ENCODE peak calls at places on chromosomes 4 and X, in nine cellular contexts. One of them, this sample, is unnamed.

GRCh38 chrX:45767021-45767491 is 566.4 kb upstream of the DIPK2B start:
- DNase-seq in esophagus squamous epithelium: no peak
- DNase-seq in body of pancreas: no peak
- DNase-seq in CD8-positive, alpha-beta memory T cell: no peak
- DNase-seq in T-helper 2 cell: no peak
- DNase-seq in H4: peak; percentile 34
- DNase-seq in OCI-LY7: no peak
- DNase-seq in putamen: no peak
- DNase-seq in hypothalamus: no peak
- DNase-seq in this sample: peak; percentile 63

GRCh38 chr4:2962099-2962455 is 1.1 kb downstream of the NOP14 start:
- DNase-seq in T-helper 2 cell: peak; percentile 88
- DNase-seq in putamen: no peak
- DNase-seq in esophagus squamous epithelium: no peak
- DNase-seq in H4: no peak
- DNase-seq in hypothalamus: no peak
- DNase-seq in body of pancreas: no peak
- DNase-seq in CD8-positive, alpha-beta memory T cell: no peak
- DNase-seq in OCI-LY7: peak; percentile 82
- DNase-seq in this sample: peak; percentile 67

GRCh38 chr4:6359536-6360308 is 90.1 kb downstream of the WFS1 start:
- DNase-seq in body of pancreas: no peak
- DNase-seq in OCI-LY7: no peak
- DNase-seq in putamen: no peak
- DNase-seq in H4: no peak
- DNase-seq in T-helper 2 cell: no peak
- DNase-seq in CD8-positive, alpha-beta memory T cell: no peak
- DNase-seq in hypothalamus: no peak
- DNase-seq in esophagus squamous epithelium: no peak
- DNase-seq in this sample: no peak

GRCh38 chr4:3442959-3443749 is 1.4 kb downstream of the HGFAC start:
- DNase-seq in OCI-LY7: peak; percentile 70
- DNase-seq in hypothalamus: peak; percentile 16
- DNase-seq in H4: peak; percentile 38
- DNase-seq in CD8-positive, alpha-beta memory T cell: peak; percentile 61
- DNase-seq in esophagus squamous epithelium: no peak
- DNase-seq in T-helper 2 cell: peak; percentile 67
- DNase-seq in body of pancreas: peak; percentile 57
- DNase-seq in putamen: no peak
- DNase-seq in this sample: peak; percentile 74

GRCh38 chr4:54139332-54139731 is 39.4 kb downstream of the GSX2 start:
- DNase-seq in T-helper 2 cell: no peak
- DNase-seq in CD8-positive, alpha-beta memory T cell: no peak
- DNase-seq in body of pancreas: no peak
- DNase-seq in putamen: no peak
- DNase-seq in OCI-LY7: no peak
- DNase-seq in H4: no peak
- DNase-seq in esophagus squamous epithelium: no peak
- DNase-seq in hypothalamus: no peak
- DNase-seq in this sample: no peak

GRCh38 chrX:109537324-109537665 is 651 bp downstream of the NXT2 start:
- DNase-seq in CD8-positive, alpha-beta memory T cell: no peak
- DNase-seq in OCI-LY7: no peak
- DNase-seq in T-helper 2 cell: no peak
- DNase-seq in esophagus squamous epithelium: no peak
- DNase-seq in H4: peak; percentile 29
- DNase-seq in hypothalamus: no peak
- DNase-seq in body of pancreas: peak; percentile 60
- DNase-seq in putamen: no peak
- DNase-seq in this sample: no peak

GRCh38 chrX:37745354-37745753 is 34.5 kb upstream of the CYBB start:
- DNase-seq in putamen: no peak
- DNase-seq in esophagus squamous epithelium: no peak
- DNase-seq in CD8-positive, alpha-beta memory T cell: peak; percentile 62
- DNase-seq in hypothalamus: peak; percentile 18
- DNase-seq in H4: peak; percentile 61
- DNase-seq in OCI-LY7: peak; percentile 83
- DNase-seq in body of pancreas: peak; percentile 65
- DNase-seq in T-helper 2 cell: peak; percentile 73
- DNase-seq in this sample: peak; percentile 84

GRCh38 chrX:20487227-20487626 is 220.5 kb upstream of the RPS6KA3 start:
- DNase-seq in hypothalamus: no peak
- DNase-seq in esophagus squamous epithelium: no peak
- DNase-seq in body of pancreas: no peak
- DNase-seq in CD8-positive, alpha-beta memory T cell: no peak
- DNase-seq in T-helper 2 cell: no peak
- DNase-seq in H4: no peak
- DNase-seq in OCI-LY7: no peak
- DNase-seq in putamen: peak; percentile 15
- DNase-seq in this sample: no peak

GRCh38 chr4:91502365-91502764 is 801.4 kb upstream of the GRID2 start:
- DNase-seq in OCI-LY7: no peak
- DNase-seq in hypothalamus: no peak
- DNase-seq in putamen: no peak
- DNase-seq in T-helper 2 cell: no peak
- DNase-seq in CD8-positive, alpha-beta memory T cell: no peak
- DNase-seq in body of pancreas: no peak
- DNase-seq in esophagus squamous epithelium: no peak
- DNase-seq in H4: peak; percentile 32
- DNase-seq in this sample: no peak

GRCh38 chr4:27463816-27464215 is 603.2 kb downstream of the STIM2 start:
- DNase-seq in H4: peak; percentile 26
- DNase-seq in hypothalamus: no peak
- DNase-seq in T-helper 2 cell: no peak
- DNase-seq in esophagus squamous epithelium: no peak
- DNase-seq in CD8-positive, alpha-beta memory T cell: no peak
- DNase-seq in OCI-LY7: no peak
- DNase-seq in body of pancreas: no peak
- DNase-seq in putamen: no peak
- DNase-seq in this sample: no peak

GRCh38 chrX:140525448-140525847 is 20.6 kb upstream of the SOX3 start:
- DNase-seq in T-helper 2 cell: no peak
- DNase-seq in OCI-LY7: no peak
- DNase-seq in esophagus squamous epithelium: no peak
- DNase-seq in CD8-positive, alpha-beta memory T cell: no peak
- DNase-seq in putamen: no peak
- DNase-seq in hypothalamus: no peak
- DNase-seq in H4: no peak
- DNase-seq in body of pancreas: no peak
- DNase-seq in this sample: no peak

GRCh38 chr4:188780028-188780427 is 640.8 kb downstream of the TRIML1 start:
- DNase-seq in CD8-positive, alpha-beta memory T cell: no peak
- DNase-seq in T-helper 2 cell: no peak
- DNase-seq in esophagus squamous epithelium: no peak
- DNase-seq in hypothalamus: no peak
- DNase-seq in putamen: no peak
- DNase-seq in H4: peak; percentile 37
- DNase-seq in OCI-LY7: no peak
- DNase-seq in body of pancreas: no peak
- DNase-seq in this sample: no peak

GRCh38 chr4:70943115-70943514 is 40.9 kb downstream of the MOB1B start:
- DNase-seq in CD8-positive, alpha-beta memory T cell: no peak
- DNase-seq in OCI-LY7: peak; percentile 77
- DNase-seq in putamen: no peak
- DNase-seq in T-helper 2 cell: no peak
- DNase-seq in esophagus squamous epithelium: no peak
- DNase-seq in hypothalamus: no peak
- DNase-seq in body of pancreas: no peak
- DNase-seq in H4: no peak
- DNase-seq in this sample: no peak

GRCh38 chrX:20414066-20414465 is 147.4 kb upstream of the RPS6KA3 start:
- DNase-seq in hypothalamus: no peak
- DNase-seq in putamen: no peak
- DNase-seq in T-helper 2 cell: peak; percentile 52
- DNase-seq in esophagus squamous epithelium: no peak
- DNase-seq in H4: no peak
- DNase-seq in body of pancreas: no peak
- DNase-seq in CD8-positive, alpha-beta memory T cell: no peak
- DNase-seq in OCI-LY7: no peak
- DNase-seq in this sample: no peak

GRCh38 chr4:663046-663437 is 11.0 kb downstream of the ATP5ME start:
- DNase-seq in CD8-positive, alpha-beta memory T cell: no peak
- DNase-seq in body of pancreas: no peak
- DNase-seq in T-helper 2 cell: no peak
- DNase-seq in putamen: no peak
- DNase-seq in OCI-LY7: no peak
- DNase-seq in hypothalamus: no peak
- DNase-seq in H4: no peak
- DNase-seq in esophagus squamous epithelium: no peak
- DNase-seq in this sample: no peak

GRCh38 chrX:106585478-106585877 is 26.3 kb upstream of the RADX start:
- DNase-seq in T-helper 2 cell: no peak
- DNase-seq in CD8-positive, alpha-beta memory T cell: no peak
- DNase-seq in OCI-LY7: no peak
- DNase-seq in putamen: no peak
- DNase-seq in hypothalamus: no peak
- DNase-seq in esophagus squamous epithelium: no peak
- DNase-seq in H4: no peak
- DNase-seq in body of pancreas: no peak
- DNase-seq in this sample: no peak

GRCh38 chr4:184287697-184288255 is 70.1 kb upstream of the ENPP6 start:
- DNase-seq in H4: no peak
- DNase-seq in esophagus squamous epithelium: no peak
- DNase-seq in putamen: no peak
- DNase-seq in hypothalamus: no peak
- DNase-seq in OCI-LY7: peak; percentile 55
- DNase-seq in T-helper 2 cell: peak; percentile 47
- DNase-seq in CD8-positive, alpha-beta memory T cell: no peak
- DNase-seq in body of pancreas: peak; percentile 31
- DNase-seq in this sample: no peak

GRCh38 chr4:10584042-10584441 is 100.5 kb downstream of the CLNK start:
- DNase-seq in body of pancreas: no peak
- DNase-seq in OCI-LY7: no peak
- DNase-seq in CD8-positive, alpha-beta memory T cell: no peak
- DNase-seq in esophagus squamous epithelium: no peak
- DNase-seq in putamen: no peak
- DNase-seq in T-helper 2 cell: peak; percentile 14
- DNase-seq in H4: peak; percentile 85
- DNase-seq in hypothalamus: no peak
- DNase-seq in this sample: no peak

GRCh38 chr4:74755486-74755885 is 38.8 kb downstream of the BTC start:
- DNase-seq in T-helper 2 cell: no peak
- DNase-seq in hypothalamus: no peak
- DNase-seq in putamen: no peak
- DNase-seq in body of pancreas: no peak
- DNase-seq in OCI-LY7: no peak
- DNase-seq in CD8-positive, alpha-beta memory T cell: no peak
- DNase-seq in H4: no peak
- DNase-seq in esophagus squamous epithelium: no peak
- DNase-seq in this sample: no peak

GRCh38 chrX:154990496-154990895 is 32.0 kb downstream of the F8 start:
- DNase-seq in esophagus squamous epithelium: no peak
- DNase-seq in CD8-positive, alpha-beta memory T cell: no peak
- DNase-seq in OCI-LY7: no peak
- DNase-seq in H4: no peak
- DNase-seq in T-helper 2 cell: no peak
- DNase-seq in body of pancreas: no peak
- DNase-seq in putamen: no peak
- DNase-seq in hypothalamus: no peak
- DNase-seq in this sample: no peak

GRCh38 chr4:1504786-1505500 is 98.7 kb upstream of the NKX1-1 start:
- DNase-seq in body of pancreas: no peak
- DNase-seq in OCI-LY7: no peak
- DNase-seq in esophagus squamous epithelium: no peak
- DNase-seq in hypothalamus: no peak
- DNase-seq in CD8-positive, alpha-beta memory T cell: no peak
- DNase-seq in H4: no peak
- DNase-seq in putamen: no peak
- DNase-seq in T-helper 2 cell: no peak
- DNase-seq in this sample: no peak

GRCh38 chr4:14607001-14607400 is 395.3 kb upstream of the CPEB2 start:
- DNase-seq in body of pancreas: no peak
- DNase-seq in H4: no peak
- DNase-seq in hypothalamus: no peak
- DNase-seq in esophagus squamous epithelium: no peak
- DNase-seq in T-helper 2 cell: no peak
- DNase-seq in OCI-LY7: no peak
- DNase-seq in putamen: no peak
- DNase-seq in CD8-positive, alpha-beta memory T cell: no peak
- DNase-seq in this sample: no peak

GRCh38 chr4:56658410-56659003 is 22.6 kb downstream of the HOPX start:
- DNase-seq in H4: no peak
- DNase-seq in OCI-LY7: no peak
- DNase-seq in putamen: no peak
- DNase-seq in hypothalamus: no peak
- DNase-seq in body of pancreas: no peak
- DNase-seq in CD8-positive, alpha-beta memory T cell: no peak
- DNase-seq in T-helper 2 cell: no peak
- DNase-seq in esophagus squamous epithelium: no peak
- DNase-seq in this sample: no peak

GRCh38 chrX:93695981-93696380 is 22.0 kb downstream of the FAM133A start:
- DNase-seq in body of pancreas: no peak
- DNase-seq in H4: no peak
- DNase-seq in putamen: no peak
- DNase-seq in esophagus squamous epithelium: no peak
- DNase-seq in CD8-positive, alpha-beta memory T cell: no peak
- DNase-seq in hypothalamus: no peak
- DNase-seq in T-helper 2 cell: no peak
- DNase-seq in OCI-LY7: no peak
- DNase-seq in this sample: no peak

GRCh38 chr4:15479089-15479912 is 9.6 kb downstream of the CC2D2A start:
- DNase-seq in CD8-positive, alpha-beta memory T cell: no peak
- DNase-seq in T-helper 2 cell: peak; percentile 6
- DNase-seq in hypothalamus: peak; percentile 76
- DNase-seq in OCI-LY7: peak; percentile 44
- DNase-seq in body of pancreas: peak; percentile 42
- DNase-seq in putamen: peak; percentile 91
- DNase-seq in H4: peak; percentile 89
- DNase-seq in esophagus squamous epithelium: no peak
- DNase-seq in this sample: peak; percentile 58

GRCh38 chr4:76950052-76950845 is 697 bp downstream of the SEPTIN11 start:
- DNase-seq in esophagus squamous epithelium: no peak
- DNase-seq in H4: peak; percentile 19
- DNase-seq in hypothalamus: peak; percentile 32
- DNase-seq in putamen: peak; percentile 62
- DNase-seq in body of pancreas: peak; percentile 43
- DNase-seq in OCI-LY7: peak; percentile 43
- DNase-seq in CD8-positive, alpha-beta memory T cell: peak; percentile 40
- DNase-seq in T-helper 2 cell: peak; percentile 42
- DNase-seq in this sample: peak; percentile 78

GRCh38 chr4:102268355-102268754 is 76.9 kb downstream of the SLC39A8 start:
- DNase-seq in H4: no peak
- DNase-seq in hypothalamus: no peak
- DNase-seq in CD8-positive, alpha-beta memory T cell: no peak
- DNase-seq in OCI-LY7: no peak
- DNase-seq in putamen: no peak
- DNase-seq in esophagus squamous epithelium: no peak
- DNase-seq in T-helper 2 cell: no peak
- DNase-seq in body of pancreas: no peak
- DNase-seq in this sample: peak; percentile 68

This sample was measured in erythroblast.